ENCODE peak calls at places on chromosomes 2 and 18, in four cellular contexts. One of them, this sample, is unnamed.

GRCh38 chr2:159139216-159139933 is 147.1 kb downstream of the WDSUB1 start:
- DNase-seq in endodermal cell: no peak
- DNase-seq in progenitor cell of endocrine pancreas: no peak
- DNase-seq in neural crest cell: no peak
- DNase-seq in this sample: no peak

GRCh38 chr2:70896765-70897202 is 38.9 kb upstream of the ATP6V1B1 start:
- DNase-seq in endodermal cell: peak; percentile 54
- DNase-seq in progenitor cell of endocrine pancreas: no peak
- DNase-seq in neural crest cell: no peak
- DNase-seq in this sample: no peak

GRCh38 chr2:160921401-160921964 is 238.7 kb upstream of the TANK start:
- DNase-seq in endodermal cell: no peak
- DNase-seq in progenitor cell of endocrine pancreas: no peak
- DNase-seq in neural crest cell: no peak
- DNase-seq in this sample: no peak

GRCh38 chr18:49052891-49053644 is 102.3 kb upstream of the SMAD7 start:
- DNase-seq in endodermal cell: no peak
- DNase-seq in progenitor cell of endocrine pancreas: no peak
- DNase-seq in neural crest cell: no peak
- DNase-seq in this sample: peak; percentile 28

GRCh38 chr18:68665623-68666022 is 49.3 kb downstream of the TMX3 start:
- DNase-seq in endodermal cell: no peak
- DNase-seq in progenitor cell of endocrine pancreas: no peak
- DNase-seq in neural crest cell: no peak
- DNase-seq in this sample: no peak

GRCh38 chr2:236172866-236173733 is 4.9 kb upstream of the GBX2 start:
- DNase-seq in endodermal cell: peak; percentile 83
- DNase-seq in progenitor cell of endocrine pancreas: no peak
- DNase-seq in neural crest cell: no peak
- DNase-seq in this sample: no peak

GRCh38 chr2:72010647-72011355 is 136.9 kb downstream of the CYP26B1 start:
- DNase-seq in endodermal cell: peak; percentile 36
- DNase-seq in progenitor cell of endocrine pancreas: no peak
- DNase-seq in neural crest cell: no peak
- DNase-seq in this sample: no peak

GRCh38 chr2:119475225-119475856 is 43.7 kb downstream of the TMEM37 start:
- DNase-seq in endodermal cell: peak; percentile 79
- DNase-seq in progenitor cell of endocrine pancreas: peak; percentile 7
- DNase-seq in neural crest cell: no peak
- DNase-seq in this sample: no peak

GRCh38 chr2:105697781-105698449 is 46.8 kb upstream of the NCK2 start:
- DNase-seq in endodermal cell: no peak
- DNase-seq in progenitor cell of endocrine pancreas: no peak
- DNase-seq in neural crest cell: no peak
- DNase-seq in this sample: no peak

GRCh38 chr18:32812342-32812741 is 39.5 kb upstream of the KLHL14 start:
- DNase-seq in endodermal cell: no peak
- DNase-seq in progenitor cell of endocrine pancreas: no peak
- DNase-seq in neural crest cell: no peak
- DNase-seq in this sample: no peak

GRCh38 chr18:78622251-78622953 is 357.2 kb upstream of the SALL3 start:
- DNase-seq in endodermal cell: no peak
- DNase-seq in progenitor cell of endocrine pancreas: no peak
- DNase-seq in neural crest cell: no peak
- DNase-seq in this sample: no peak

GRCh38 chr18:78623142-78623541 is 356.5 kb upstream of the SALL3 start:
- DNase-seq in endodermal cell: no peak
- DNase-seq in progenitor cell of endocrine pancreas: no peak
- DNase-seq in neural crest cell: no peak
- DNase-seq in this sample: no peak

GRCh38 chr18:78620326-78620725 is 359.3 kb upstream of the SALL3 start:
- DNase-seq in endodermal cell: no peak
- DNase-seq in progenitor cell of endocrine pancreas: no peak
- DNase-seq in neural crest cell: no peak
- DNase-seq in this sample: no peak

GRCh38 chr18:78619854-78620253 is 359.8 kb upstream of the SALL3 start:
- DNase-seq in endodermal cell: peak; percentile 66
- DNase-seq in progenitor cell of endocrine pancreas: no peak
- DNase-seq in neural crest cell: no peak
- DNase-seq in this sample: no peak

DNA sequence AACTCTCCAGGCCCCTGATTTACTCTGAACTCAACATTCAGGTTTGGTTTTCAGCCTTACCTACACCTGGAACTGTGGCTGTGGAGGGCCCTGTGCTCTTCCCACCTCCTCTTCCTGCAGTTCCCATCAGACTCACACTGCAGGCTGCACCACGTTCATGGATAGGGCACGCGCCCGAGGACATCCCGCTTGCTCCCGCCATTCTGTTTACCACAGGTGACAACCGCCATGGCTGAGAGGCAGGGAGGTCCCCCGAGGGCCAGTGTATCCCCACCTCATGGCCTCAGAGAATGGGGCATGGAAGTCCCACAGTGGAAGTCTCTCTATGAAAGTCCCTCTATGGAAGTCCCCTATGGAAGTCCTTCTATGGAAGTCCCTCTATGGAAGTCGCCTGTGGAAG is 358.5 kb upstream of the SALL3 start:
- DNase-seq in endodermal cell: no peak
- DNase-seq in progenitor cell of endocrine pancreas: no peak
- DNase-seq in neural crest cell: no peak
- DNase-seq in this sample: no peak
- TF ChIP-seq CTCF in endodermal cell: no peak
- TF ChIP-seq CTCF in progenitor cell of endocrine pancreas: no peak
- TF ChIP-seq CTCF in neural crest cell: no peak
- TF ChIP-seq CTCF in this sample: no peak

GRCh38 chr18:75478996-75479870 is 51.7 kb upstream of the SMIM21 start:
- DNase-seq in endodermal cell: no peak
- DNase-seq in progenitor cell of endocrine pancreas: no peak
- DNase-seq in neural crest cell: no peak
- DNase-seq in this sample: no peak
- TF ChIP-seq CTCF in endodermal cell: peak; percentile 75
- TF ChIP-seq CTCF in progenitor cell of endocrine pancreas: peak; percentile 62
- TF ChIP-seq CTCF in neural crest cell: peak; percentile 73
- TF ChIP-seq CTCF in this sample: peak; percentile 61

GRCh38 chr2:176115883-176116813 is at the start of gene HOXD10:
- DNase-seq in endodermal cell: peak; percentile 90
- DNase-seq in progenitor cell of endocrine pancreas: no peak
- DNase-seq in neural crest cell: no peak
- DNase-seq in this sample: no peak
- TF ChIP-seq CTCF in endodermal cell: peak; percentile 67
- TF ChIP-seq CTCF in progenitor cell of endocrine pancreas: peak; percentile 33
- TF ChIP-seq CTCF in neural crest cell: peak; percentile 27
- TF ChIP-seq CTCF in this sample: no peak

DNA sequence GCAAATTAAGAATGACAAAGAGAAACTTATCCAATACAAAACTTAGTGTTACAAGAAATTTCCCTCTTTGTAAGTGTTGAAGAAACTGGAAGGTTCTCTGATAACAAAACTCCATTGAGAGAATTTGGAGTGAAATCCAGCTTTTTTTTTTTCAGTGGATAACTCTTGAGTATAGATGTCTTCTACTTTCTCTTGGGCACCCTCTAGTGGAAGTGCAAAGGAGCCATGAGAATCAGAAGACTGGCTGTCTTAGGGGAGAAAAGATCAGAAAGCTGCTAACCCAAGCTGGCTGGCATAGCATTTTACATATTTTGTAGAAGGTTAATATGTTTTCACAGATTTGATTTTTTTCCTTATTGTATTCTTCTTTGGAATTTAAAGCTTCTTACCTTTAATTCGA is 138.8 kb upstream of the SATB2 start:
- DNase-seq in endodermal cell: no peak
- DNase-seq in progenitor cell of endocrine pancreas: no peak
- DNase-seq in neural crest cell: no peak
- DNase-seq in this sample: no peak
- TF ChIP-seq CTCF in endodermal cell: peak; percentile 82
- TF ChIP-seq CTCF in progenitor cell of endocrine pancreas: peak; percentile 32
- TF ChIP-seq CTCF in neural crest cell: peak; percentile 65
- TF ChIP-seq CTCF in this sample: peak; percentile 67

GRCh38 chr2:89831686-89832498 is 1140.4 kb downstream of the RPIA start:
- DNase-seq in endodermal cell: no peak
- DNase-seq in progenitor cell of endocrine pancreas: no peak
- DNase-seq in neural crest cell: no peak
- DNase-seq in this sample: no peak
- TF ChIP-seq CTCF in endodermal cell: no peak
- TF ChIP-seq CTCF in progenitor cell of endocrine pancreas: no peak
- TF ChIP-seq CTCF in neural crest cell: no peak
- TF ChIP-seq CTCF in this sample: no peak

GRCh38 chr2:115739574-115739973 is 1297.1 kb downstream of the DPP10 start:
- DNase-seq in endodermal cell: peak; percentile 57
- DNase-seq in progenitor cell of endocrine pancreas: no peak
- DNase-seq in neural crest cell: no peak
- DNase-seq in this sample: no peak
- TF ChIP-seq CTCF in endodermal cell: peak; percentile 77
- TF ChIP-seq CTCF in progenitor cell of endocrine pancreas: no peak
- TF ChIP-seq CTCF in neural crest cell: peak; percentile 21
- TF ChIP-seq CTCF in this sample: peak; percentile 32

DNA sequence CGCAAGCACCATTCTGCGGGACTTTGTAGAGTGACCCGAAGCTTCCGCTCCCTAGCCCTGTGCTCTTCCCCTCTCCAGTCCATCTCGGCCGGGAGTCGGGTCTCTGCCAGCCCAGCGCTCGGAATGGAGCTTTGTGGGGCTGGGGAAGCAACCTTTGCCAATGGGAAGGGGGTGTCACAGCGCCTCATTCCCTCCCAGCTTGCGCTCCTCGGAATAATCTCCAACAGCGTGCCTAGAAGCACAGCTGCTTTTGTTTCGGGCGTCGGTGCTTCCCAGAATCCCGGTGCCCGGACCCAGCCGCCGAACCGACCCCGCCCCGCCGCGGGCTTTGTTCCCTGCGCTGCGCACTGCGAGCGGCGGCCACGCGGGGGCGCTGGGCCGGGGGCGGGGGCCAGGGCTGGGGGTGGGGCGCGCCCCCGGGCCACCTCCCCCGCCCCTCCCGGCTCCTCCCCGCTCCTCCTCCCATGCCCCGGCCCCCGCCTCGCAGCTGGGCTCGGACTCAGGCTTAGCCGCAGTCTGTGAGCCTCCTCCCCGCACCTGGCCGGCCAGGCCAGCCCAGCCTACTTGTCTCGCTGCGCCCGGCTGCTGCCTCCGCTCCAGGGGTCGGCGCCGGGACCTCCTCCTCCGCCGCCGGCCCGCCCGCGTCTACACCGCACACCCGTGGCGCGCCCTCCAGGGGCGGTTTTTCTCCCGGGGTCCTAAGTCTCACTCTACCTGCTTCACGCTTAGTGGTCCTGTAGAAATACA is 77.7 kb upstream of the SMAD2 start:
- DNase-seq in endodermal cell: peak; percentile 96
- DNase-seq in progenitor cell of endocrine pancreas: peak; percentile 85
- DNase-seq in neural crest cell: peak; percentile 66
- DNase-seq in this sample: no peak
- TF ChIP-seq CTCF in endodermal cell: peak; percentile 91
- TF ChIP-seq CTCF in progenitor cell of endocrine pancreas: peak; percentile 93
- TF ChIP-seq CTCF in neural crest cell: peak; percentile 91
- TF ChIP-seq CTCF in this sample: peak; percentile 44

DNA sequence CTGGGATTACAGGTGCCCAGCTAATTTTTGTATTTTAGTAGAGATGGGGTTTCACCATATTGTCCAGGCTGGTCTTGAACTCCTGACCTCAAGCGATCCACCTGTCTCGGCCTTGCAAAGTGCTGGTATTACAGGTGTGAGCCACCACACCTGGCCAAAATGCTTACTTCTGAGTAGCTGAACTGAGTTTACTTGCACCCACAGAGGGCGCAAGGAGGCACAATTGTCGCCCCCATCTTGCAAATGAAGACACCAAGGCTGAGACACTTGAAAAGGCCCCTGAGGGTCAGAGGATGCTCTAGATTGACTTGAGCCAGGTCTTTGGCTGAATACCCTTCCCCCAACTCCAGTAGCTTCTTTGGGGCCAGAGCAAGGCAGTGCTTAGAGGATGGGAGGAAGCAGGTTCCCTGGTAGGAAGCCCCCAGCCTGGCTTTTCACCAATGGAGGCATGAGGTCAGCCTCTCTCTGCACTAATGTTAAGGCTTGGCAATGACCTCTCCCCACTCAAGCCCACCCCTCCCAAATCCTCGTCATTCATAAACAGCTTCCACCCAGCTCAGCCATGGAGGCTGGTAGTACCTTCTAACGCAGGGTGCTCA is 14.5 kb upstream of the KIF1A start:
- DNase-seq in endodermal cell: no peak
- DNase-seq in progenitor cell of endocrine pancreas: no peak
- DNase-seq in neural crest cell: no peak
- DNase-seq in this sample: no peak
- TF ChIP-seq CTCF in endodermal cell: peak; percentile 40
- TF ChIP-seq CTCF in progenitor cell of endocrine pancreas: no peak
- TF ChIP-seq CTCF in neural crest cell: no peak
- TF ChIP-seq CTCF in this sample: no peak

GRCh38 chr2:20225294-20226151 is 593 bp upstream of the SDC1 start:
- DNase-seq in endodermal cell: no peak
- DNase-seq in progenitor cell of endocrine pancreas: peak; percentile 71
- DNase-seq in neural crest cell: peak; percentile 63
- DNase-seq in this sample: no peak
- TF ChIP-seq CTCF in endodermal cell: peak; percentile 71
- TF ChIP-seq CTCF in progenitor cell of endocrine pancreas: peak; percentile 59
- TF ChIP-seq CTCF in neural crest cell: peak; percentile 65
- TF ChIP-seq CTCF in this sample: peak; percentile 66

DNA sequence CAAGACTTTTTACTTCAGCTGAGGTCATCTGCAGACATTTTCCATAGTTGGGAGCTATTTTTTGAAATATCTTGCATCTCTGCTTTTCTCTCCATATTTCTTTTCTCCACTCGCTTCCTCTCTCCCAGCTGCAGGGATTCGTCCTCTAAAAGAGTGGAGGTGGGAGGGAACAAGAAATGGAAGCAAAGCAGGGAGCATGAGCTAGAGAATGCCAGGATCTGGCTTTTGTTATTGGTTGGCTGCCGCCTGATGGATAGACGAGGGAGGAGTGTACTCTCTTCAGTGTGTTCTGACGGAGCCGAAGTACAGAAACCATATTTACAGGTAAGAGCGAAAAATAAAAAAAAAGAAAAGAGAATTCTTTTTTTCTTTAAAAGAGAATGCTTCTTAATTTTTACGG is at the start of gene CSRNP3:
- DNase-seq in endodermal cell: peak; percentile 88
- DNase-seq in progenitor cell of endocrine pancreas: peak; percentile 15
- DNase-seq in neural crest cell: peak; percentile 41
- DNase-seq in this sample: peak; percentile 76
- TF ChIP-seq CTCF in endodermal cell: no peak
- TF ChIP-seq CTCF in progenitor cell of endocrine pancreas: no peak
- TF ChIP-seq CTCF in neural crest cell: no peak
- TF ChIP-seq CTCF in this sample: no peak